ENCODE peak calls at places on chromosomes 12 and 14, in ten cellular contexts. H is Peyer's patch; F is sigmoid colon; O is OCI-LY7; P is neuronal stem cell; S is tibial artery; Y is astrocyte; T is prostate gland; G is CD8-positive, alpha-beta memory T cell; N is CD4-positive, CD25-positive, alpha-beta regulatory T cell. L is an unnamed sample. For H3K36me3 and H3K4me1, the result is how much of the 10 kb centered on the place peaks cover.

GRCh38 chr12:98998697-98999299 is 353.7 kb downstream of the APAF1 start:
- DNase-seq in P (peak), F (no peak), G (no peak), Y (peak), N (peak), O (peak), S (no peak), T (no peak), H (no peak), L (no peak)

GRCh38 chr14:65117795-65118746 is 15.8 kb upstream of the MAX start:
- DNase-seq in P (no peak), F (no peak), N (no peak), S (no peak), G (no peak), Y (no peak), H (no peak), O (no peak), T (peak), L (no peak)

GRCh38 chr14:99995700-99996356 is 69.4 kb upstream of the EVL start:
- DNase-seq in G (peak), H (peak), Y (no peak), O (peak), F (peak), P (no peak), T (peak), N (peak), S (peak), L (peak)

GRCh38 chr12:66662729-66663128 is 16.1 kb downstream of the GRIP1 start:
- DNase-seq in S (no peak), T (no peak), P (no peak), G (no peak), Y (peak), F (no peak), N (no peak), H (no peak), O (no peak), L (no peak)

GRCh38 chr14:21068521-21069387 is 1.4 kb upstream of the ARHGEF40 start:
- DNase-seq in N (peak), P (peak), G (peak), T (peak), S (peak), F (peak), H (peak), O (peak), Y (peak), L (peak)

GRCh38 chr12:11641522-11641921 is 8.0 kb upstream of the ETV6 start:
- DNase-seq in T (no peak), Y (no peak), H (no peak), O (no peak), F (no peak), P (no peak), N (no peak), S (no peak), G (no peak), L (no peak)

GRCh38 chr14:99093532-99094517 is 178.2 kb downstream of the BCL11B start:
- DNase-seq in G (no peak), O (no peak), T (no peak), H (no peak), P (peak), N (no peak), Y (no peak), F (no peak), S (no peak), L (no peak)

GRCh38 chr12:100061814-100062213 is 77.1 kb upstream of the ANKS1B start:
- DNase-seq in S (no peak), F (no peak), Y (peak), T (no peak), N (no peak), P (no peak), O (no peak), H (no peak), G (no peak), L (no peak)

GRCh38 chr14:99265571-99265970 is 6.4 kb downstream of the BCL11B start:
- DNase-seq in O (no peak), N (peak), F (no peak), S (no peak), H (no peak), P (no peak), Y (no peak), T (no peak), G (peak), L (no peak)

GRCh38 chr14:85987292-85987691 is 457.3 kb downstream of the FLRT2 start:
- DNase-seq in P (no peak), N (no peak), F (no peak), T (no peak), G (no peak), O (no peak), S (no peak), Y (no peak), H (no peak), L (no peak)

GRCh38 chr12:106417926-106418910 is 60.7 kb downstream of the POLR3B start:
- DNase-seq in O (no peak), Y (peak), F (no peak), S (no peak), G (no peak), H (no peak), N (no peak), P (no peak), T (no peak), L (no peak)

GRCh38 chr12:62190921-62191746 is 69.1 kb upstream of the USP15 start:
- DNase-seq in H (no peak), F (no peak), T (no peak), O (no peak), N (peak), P (peak), Y (no peak), G (peak), S (no peak), L (peak)

GRCh38 chr12:111469406-111469805 is 63.7 kb downstream of the SH2B3 start:
- DNase-seq in N (no peak), H (no peak), O (no peak), P (no peak), T (no peak), G (no peak), F (no peak), S (no peak), Y (no peak), L (no peak)

GRCh38 chr12:12592930-12593329 is 18.7 kb upstream of the CREBL2 start:
- DNase-seq in P (no peak), S (no peak), H (no peak), Y (peak), O (no peak), G (no peak), F (no peak), T (no peak), N (no peak), L (no peak)

GRCh38 chr12:11707535-11707934 is 58.1 kb downstream of the ETV6 start:
- DNase-seq in O (no peak), Y (no peak), N (no peak), T (no peak), S (no peak), P (no peak), F (peak), G (no peak), H (no peak), L (no peak)

GRCh38 chr12:97160277-97160676 is 253.2 kb downstream of the NEDD1 start:
- DNase-seq in Y (no peak), F (no peak), H (no peak), T (no peak), P (no peak), O (no peak), S (no peak), N (no peak), G (no peak), L (no peak)

GRCh38 chr12:101696477-101697196 is 803 bp upstream of the CHPT1 start:
- DNase-seq in O (peak), S (peak), G (peak), N (no peak), H (no peak), T (peak), P (no peak), F (peak), Y (no peak), L (peak)

GRCh38 chr14:104693482-104694431 is 4.3 kb downstream of the INF2 start:
- DNase-seq in G (no peak), F (no peak), P (no peak), N (no peak), S (no peak), H (no peak), T (no peak), Y (no peak), O (no peak), L (no peak)

GRCh38 chr12:24931666-24932405 is 17.1 kb downstream of the BCAT1 start:
- DNase-seq in N (no peak), H (peak), S (no peak), T (no peak), G (no peak), O (peak), Y (no peak), F (no peak), P (no peak), L (no peak)

GRCh38 chr14:65239897-65240296 is 137.6 kb upstream of the MAX start:
- DNase-seq in Y (no peak), F (no peak), T (no peak), G (no peak), P (no peak), O (no peak), N (no peak), H (no peak), S (no peak), L (no peak)

GRCh38 chr12:76329163-76329562 is 19.1 kb downstream of the BBS10 start:
- DNase-seq in T (no peak), S (no peak), G (no peak), O (no peak), P (no peak), F (no peak), Y (peak), N (no peak), H (no peak), L (no peak)

GRCh38 chr12:55715833-55716581 is at the start of gene BLOC1S1:
- DNase-seq in O (peak), Y (peak), N (peak), P (peak), H (peak), T (peak), G (peak), F (peak), S (peak), L (peak)

GRCh38 chr12:123720141-123720814 is 8.1 kb downstream of the ATP6V0A2 start:
- DNase-seq in H (no peak), O (no peak), F (no peak), P (no peak), G (no peak), Y (no peak), T (no peak), N (no peak), S (no peak), L (no peak)

GRCh38 chr12:14810953-14811483 is 3.0 kb downstream of the SMCO3 start:
- DNase-seq in T (peak), Y (no peak), P (no peak), G (no peak), H (no peak), S (no peak), N (peak), F (no peak), O (peak), L (no peak)

GRCh38 chr12:71452006-71452405 is 12.4 kb downstream of the LGR5 start:
- DNase-seq in G (no peak), S (no peak), P (no peak), Y (no peak), N (no peak), O (no peak), F (no peak), T (no peak), H (no peak), L (no peak)

GRCh38 chr14:39015360-39015961 is 87.6 kb downstream of the SEC23A start:
- DNase-seq in G (no peak), N (peak), Y (peak), T (no peak), O (peak), P (no peak), H (no peak), F (no peak), S (no peak), L (no peak)

GRCh38 chr12:116138380-116138779 is 139.1 kb downstream of the MED13L start:
- DNase-seq in F (no peak), G (no peak), H (no peak), S (no peak), O (no peak), Y (peak), T (no peak), N (no peak), P (no peak), L (no peak)

GRCh38 chr12:62637679-62638078 is 171.1 kb downstream of the MON2 start:
- DNase-seq in Y (no peak), H (no peak), N (no peak), P (no peak), F (no peak), S (no peak), G (no peak), T (no peak), O (no peak), L (no peak)

GRCh38 chr12:88493651-88494050 is 86.6 kb downstream of the KITLG start:
- DNase-seq in O (no peak), G (no peak), S (no peak), H (no peak), P (no peak), F (no peak), T (no peak), N (no peak), Y (peak), L (no peak)

GRCh38 chr12:80777587-80777986 is 60.9 kb downstream of the MYF5 start:
- DNase-seq in G (no peak), F (no peak), T (no peak), N (no peak), H (no peak), O (no peak), S (no peak), Y (peak), P (no peak), L (no peak)

GRCh38 chr12:130761537-130762318 is 45.6 kb upstream of the RIMBP2 start:
- DNase-seq in S (no peak), H (peak), T (peak), F (peak), G (peak), P (peak), Y (peak), O (peak), N (peak), L (no peak)

GRCh38 chr12:46435625-46436024 is 63.1 kb upstream of the SLC38A2 start:
- DNase-seq in F (no peak), S (no peak), T (no peak), N (no peak), G (no peak), H (no peak), Y (no peak), O (no peak), P (no peak), L (no peak)

GRCh38 chr14:100213956-100214767 is 24.8 kb upstream of the YY1 start:
- DNase-seq in F (peak), G (peak), O (peak), N (peak), T (peak), P (peak), H (peak), S (peak), Y (no peak), L (peak)

GRCh38 chr12:2051700-2052625 is 824 bp upstream of the CACNA1C start:
- DNase-seq in Y (no peak), H (no peak), S (no peak), G (no peak), F (no peak), O (no peak), N (no peak), P (no peak), T (no peak), L (no peak)

GRCh38 chr12:69884386-69884785 is 59.4 kb downstream of the MYRFL start:
- DNase-seq in G (no peak), O (no peak), F (no peak), S (no peak), T (no peak), H (no peak), N (no peak), Y (no peak), P (no peak), L (no peak)

GRCh38 chr12:11667159-11667558 is 17.7 kb downstream of the ETV6 start:
- DNase-seq in N (no peak), P (no peak), F (no peak), G (no peak), H (no peak), O (no peak), Y (no peak), T (no peak), S (no peak), L (no peak)

DNA sequence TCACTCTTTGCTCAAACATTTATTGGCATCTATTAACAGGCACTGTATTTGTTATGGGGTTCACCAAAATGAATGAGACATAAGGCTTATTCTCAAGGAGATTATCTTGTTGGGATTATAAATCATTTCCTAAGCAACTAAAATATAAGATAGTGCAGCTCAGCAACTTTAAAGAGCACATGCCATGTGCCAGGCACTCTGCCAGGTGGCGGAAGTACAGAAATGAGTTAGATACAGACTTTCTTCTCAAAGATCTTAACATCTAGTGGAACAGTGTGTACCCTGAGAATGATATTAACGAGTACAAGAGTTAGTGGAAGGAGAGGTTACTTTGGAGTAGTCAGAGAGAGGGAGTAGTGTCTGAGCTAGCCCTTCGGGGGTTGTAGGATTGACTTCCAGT is 28.4 kb upstream of the TOMM20L start:
- DNase-seq in F (no peak), T (no peak), S (peak), O (no peak), N (no peak), H (no peak), Y (no peak), P (no peak), G (no peak), L (no peak)
- H3K36me3 ChIP-seq in F (under half), T (under half), S (half or more), O (half or more), N (half or more), H (half or more), Y (under half), P (half or more), G (under half), L (under half)

DNA sequence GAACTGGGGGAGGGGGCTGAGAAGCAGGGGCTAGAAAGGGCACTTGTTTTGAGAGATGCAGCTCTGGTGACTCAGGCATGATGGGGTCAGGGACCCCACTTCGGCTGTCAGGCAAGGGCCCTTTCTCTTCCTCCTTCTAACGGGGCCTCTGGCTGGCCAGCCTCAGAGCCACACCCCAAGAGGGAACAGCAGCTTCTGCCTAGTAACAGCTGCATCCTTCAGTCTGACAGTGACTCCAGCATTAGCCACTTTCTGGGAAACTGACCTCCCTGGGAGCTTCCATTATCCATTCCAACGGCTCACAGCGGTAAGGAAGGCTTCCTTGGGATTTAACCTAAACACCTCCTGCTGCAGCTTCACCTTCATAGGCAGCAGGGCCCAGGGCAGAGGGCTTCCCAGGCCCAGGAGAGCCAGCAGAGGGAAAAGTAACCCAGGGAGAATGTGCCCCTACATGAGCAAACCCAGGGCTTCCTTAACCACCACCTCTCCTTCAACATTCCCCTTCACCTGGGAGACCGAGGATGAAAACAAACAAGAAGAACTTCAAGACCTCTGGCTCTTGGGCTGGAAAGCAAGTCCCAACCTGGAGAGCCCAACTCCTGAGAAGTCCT is 2.7 kb downstream of the NCKAP5L start:
- DNase-seq in Y (peak), G (no peak), S (peak), F (peak), T (no peak), O (no peak), H (no peak), N (no peak), P (no peak), L (no peak)
- H3K4me1 ChIP-seq in Y (under half), G (under half), S (half or more), F (half or more), T (under half), O (under half), H (under half), N (under half), P (under half), L (under half)

DNA sequence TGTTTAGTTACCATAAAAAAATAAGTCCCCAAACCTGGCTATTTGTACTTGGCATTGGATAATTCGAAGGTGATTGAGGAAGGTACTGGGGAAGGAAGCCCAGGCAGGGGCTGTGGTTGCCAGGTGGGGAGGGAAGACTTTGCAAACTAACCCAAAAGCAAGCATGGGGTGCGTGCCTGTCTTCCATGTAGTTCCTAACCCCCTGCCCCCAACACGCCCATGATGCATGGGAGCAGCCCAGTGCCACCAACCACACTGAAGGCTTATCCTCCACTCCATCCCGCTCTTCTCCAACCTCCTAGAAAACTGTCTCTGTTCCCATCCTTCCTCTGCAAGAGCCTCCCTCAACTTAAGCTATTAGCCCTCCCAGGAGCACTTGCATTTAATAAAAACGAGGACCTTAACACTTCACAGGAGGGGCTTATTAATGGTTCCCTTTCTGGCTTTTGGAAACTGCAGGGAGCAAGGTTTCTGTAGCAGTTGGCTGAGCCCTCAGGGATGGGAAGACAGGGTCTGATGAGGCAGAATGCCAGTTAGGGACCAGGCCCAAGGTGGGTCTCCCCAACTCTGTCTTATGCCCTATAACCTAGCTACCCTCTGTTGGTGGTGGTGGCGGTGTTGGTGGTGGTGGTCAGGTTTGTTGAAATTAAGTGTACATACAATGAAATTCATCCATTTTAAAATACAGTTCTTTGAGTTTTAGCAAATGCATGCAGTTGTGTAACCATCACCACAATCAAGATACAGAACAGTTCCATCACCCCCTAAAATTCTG is 96.0 kb downstream of the ZFP36L1 start:
- DNase-seq in H (no peak), S (no peak), O (no peak), P (no peak), T (no peak), G (no peak), F (peak), N (no peak), Y (no peak), L (peak)
- H3K27ac ChIP-seq in H (no peak), S (peak), O (no peak), P (no peak), T (no peak), G (no peak), F (no peak), N (no peak), Y (no peak), L (no peak)

GRCh38 chr12:121239704-121240420 is 29.9 kb downstream of the P2RX4 start:
- DNase-seq in N (no peak), T (no peak), S (no peak), P (no peak), O (no peak), H (no peak), Y (no peak), G (no peak), F (no peak), L (no peak)

GRCh38 chr12:121238604-121239334 is 28.8 kb downstream of the P2RX4 start:
- DNase-seq in F (no peak), O (no peak), N (peak), G (peak), Y (no peak), S (no peak), H (no peak), P (no peak), T (no peak), L (no peak)

GRCh38 chr12:121239335-121239678 is 29.4 kb downstream of the P2RX4 start:
- DNase-seq in H (no peak), T (no peak), F (no peak), Y (no peak), P (no peak), G (peak), S (no peak), O (no peak), N (no peak), L (no peak)

GRCh38 chr12:121238086-121238485 is 28.2 kb downstream of the P2RX4 start:
- DNase-seq in S (no peak), O (no peak), G (no peak), T (no peak), F (no peak), P (no peak), N (no peak), H (no peak), Y (no peak), L (no peak)

DNA sequence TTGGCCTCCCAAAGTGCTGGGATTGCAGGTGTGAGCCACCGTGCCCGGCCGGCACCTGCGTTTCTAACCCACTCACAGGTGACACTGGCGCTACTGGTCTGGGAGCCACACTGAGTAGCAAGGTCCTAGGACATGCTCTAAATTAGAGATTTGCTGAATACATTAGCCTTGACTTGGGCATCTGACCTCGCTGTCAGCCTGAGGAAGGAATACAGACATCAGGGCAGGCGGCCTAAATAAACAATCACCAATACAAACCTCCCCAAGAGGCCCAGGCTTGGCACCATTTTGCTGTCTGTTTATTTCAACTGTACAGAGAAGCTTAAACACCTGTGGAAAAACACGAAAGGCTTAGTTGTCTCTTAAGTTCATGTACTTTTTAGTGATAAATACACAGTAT is 27.5 kb downstream of the P2RX4 start:
- DNase-seq in F (no peak), P (no peak), T (no peak), O (no peak), N (no peak), H (no peak), G (no peak), Y (no peak), S (no peak), L (no peak)
- H3K36me3 ChIP-seq in F (under half), P (under half), T (under half), O (under half), N (under half), H (half or more), G (under half), Y (under half), S (under half), L (under half)

GRCh38 chr12:48002179-48002601 is 2.1 kb downstream of the COL2A1 start:
- DNase-seq in Y (no peak), S (no peak), N (no peak), O (no peak), H (no peak), P (peak), F (no peak), G (no peak), T (no peak), L (no peak)
- H3K4me1 ChIP-seq in Y (under half), S (under half), N (under half), O (under half), H (under half), P (under half), F (under half), G (under half), T (under half), L (under half)

L was measured in aorta.